ENCODE peak calls at places on chromosome 21, in seven cellular contexts. One of them, this sample, is unnamed.

GRCh38 chr21:43811262-43812105 is 22.1 kb downstream of the RRP1 start:
- DNase-seq in A549: no peak
- DNase-seq in KBM-7: no peak
- DNase-seq in kidney tubule cell: no peak
- DNase-seq in adipocyte: no peak
- DNase-seq in T-helper 9 cell: no peak
- DNase-seq in T1000: no peak
- DNase-seq in this sample: no peak

GRCh38 chr21:39316062-39316461 is 2.6 kb upstream of the BRWD1 start:
- DNase-seq in A549: no peak
- DNase-seq in KBM-7: no peak
- DNase-seq in kidney tubule cell: peak; percentile 11
- DNase-seq in adipocyte: no peak
- DNase-seq in T-helper 9 cell: no peak
- DNase-seq in T1000: no peak
- DNase-seq in this sample: no peak

GRCh38 chr21:37130971-37131370 is 57.9 kb downstream of the TTC3 start:
- DNase-seq in A549: no peak
- DNase-seq in KBM-7: no peak
- DNase-seq in kidney tubule cell: peak; percentile 73
- DNase-seq in adipocyte: no peak
- DNase-seq in T-helper 9 cell: no peak
- DNase-seq in T1000: no peak
- DNase-seq in this sample: no peak

GRCh38 chr21:45269861-45270260 is 17.8 kb downstream of the POFUT2 start:
- DNase-seq in A549: no peak
- DNase-seq in KBM-7: no peak
- DNase-seq in kidney tubule cell: no peak
- DNase-seq in adipocyte: no peak
- DNase-seq in T-helper 9 cell: no peak
- DNase-seq in T1000: no peak
- DNase-seq in this sample: peak; percentile 5

GRCh38 chr21:33036430-33037162 is 10.9 kb downstream of the OLIG2 start:
- DNase-seq in A549: no peak
- DNase-seq in KBM-7: peak; percentile 90
- DNase-seq in kidney tubule cell: peak; percentile 55
- DNase-seq in adipocyte: no peak
- DNase-seq in T-helper 9 cell: no peak
- DNase-seq in T1000: no peak
- DNase-seq in this sample: no peak

GRCh38 chr21:19844334-19844733 is 1153.9 kb upstream of the NCAM2 start:
- DNase-seq in A549: no peak
- DNase-seq in KBM-7: no peak
- DNase-seq in kidney tubule cell: peak; percentile 1
- DNase-seq in adipocyte: no peak
- DNase-seq in T-helper 9 cell: no peak
- DNase-seq in T1000: no peak
- DNase-seq in this sample: no peak

GRCh38 chr21:37914211-37914900 is 1.9 kb downstream of the KCNJ6 start:
- DNase-seq in A549: no peak
- DNase-seq in KBM-7: peak; percentile 25
- DNase-seq in kidney tubule cell: peak; percentile 25
- DNase-seq in adipocyte: peak; percentile 43
- DNase-seq in T-helper 9 cell: no peak
- DNase-seq in T1000: peak; percentile 11
- DNase-seq in this sample: no peak

GRCh38 chr21:31331231-31331630 is 12.8 kb downstream of the TIAM1 start:
- DNase-seq in A549: no peak
- DNase-seq in KBM-7: no peak
- DNase-seq in kidney tubule cell: no peak
- DNase-seq in adipocyte: no peak
- DNase-seq in T-helper 9 cell: no peak
- DNase-seq in T1000: no peak
- DNase-seq in this sample: no peak

GRCh38 chr21:42232176-42232825 is 13.4 kb downstream of the ABCG1 start:
- DNase-seq in A549: no peak
- DNase-seq in KBM-7: no peak
- DNase-seq in kidney tubule cell: no peak
- DNase-seq in adipocyte: no peak
- DNase-seq in T-helper 9 cell: no peak
- DNase-seq in T1000: no peak
- DNase-seq in this sample: no peak

GRCh38 chr21:44881586-44881939 is 8.1 kb upstream of the PTTG1IP start:
- DNase-seq in A549: no peak
- DNase-seq in KBM-7: no peak
- DNase-seq in kidney tubule cell: no peak
- DNase-seq in adipocyte: no peak
- DNase-seq in T-helper 9 cell: no peak
- DNase-seq in T1000: no peak
- DNase-seq in this sample: no peak

GRCh38 chr21:40832316-40832715 is 14.6 kb downstream of the DSCAM start:
- DNase-seq in A549: no peak
- DNase-seq in KBM-7: no peak
- DNase-seq in kidney tubule cell: no peak
- DNase-seq in adipocyte: no peak
- DNase-seq in T-helper 9 cell: no peak
- DNase-seq in T1000: no peak
- DNase-seq in this sample: no peak

This sample was measured in transverse colon.